ENCODE peak calls at places on chromosome 12, in eight cellular contexts. N is upper lobe of right lung; K is T47D; P is NCI-H187; W is AG09319; L is stimulated activated CD4-positive, alpha-beta T cell treated with anti-CD3 and anti-CD28 coated beads, TNF-alpha, amount 100 ng/mL, for 4 hours; Y is lung; R is neural progenitor cell. O is an unnamed sample.

GRCh38 chr12:100643246-100643645 is 69.8 kb downstream of the GAS2L3 start:
- DNase-seq in W (no peak), N (peak), P (peak), R (no peak), L (no peak), Y (peak), K (no peak), O (no peak)

GRCh38 chr12:31728289-31728916 is 418 bp downstream of the AMN1 start:
- DNase-seq in L (no peak), N (no peak), R (no peak), Y (no peak), P (peak), K (peak), W (no peak), O (no peak)

GRCh38 chr12:11085419-11085818 is 6.7 kb downstream of the TAS2R43 start:
- DNase-seq in K (no peak), N (no peak), W (no peak), L (no peak), Y (no peak), R (no peak), P (no peak), O (no peak)

GRCh38 chr12:62190921-62191746 is 69.1 kb upstream of the USP15 start:
- DNase-seq in P (no peak), K (no peak), R (peak), L (no peak), W (no peak), Y (no peak), N (peak), O (peak)

GRCh38 chr12:100795193-100796179 is 910 bp downstream of the ANO4 start:
- DNase-seq in L (no peak), P (no peak), Y (no peak), K (no peak), R (no peak), N (no peak), W (no peak), O (peak)

GRCh38 chr12:13959131-13959734 is 22.2 kb downstream of the GRIN2B start:
- DNase-seq in K (no peak), R (no peak), L (no peak), W (no peak), Y (no peak), P (no peak), N (no peak), O (peak)

GRCh38 chr12:120282229-120282628 is 9.5 kb downstream of the RNU4-2 start:
- DNase-seq in K (no peak), N (no peak), Y (no peak), R (no peak), L (no peak), W (no peak), P (no peak), O (peak)

GRCh38 chr12:42969357-42969756 is 379.8 kb upstream of the PRICKLE1 start:
- DNase-seq in R (no peak), W (no peak), N (no peak), K (no peak), P (no peak), L (no peak), Y (no peak), O (peak)

GRCh38 chr12:57477710-57478681 is 1.7 kb downstream of the ARHGAP9 start:
- DNase-seq in R (no peak), N (no peak), W (no peak), P (no peak), L (no peak), Y (no peak), K (no peak), O (no peak)

GRCh38 chr12:104083769-104084475 is 19.6 kb downstream of the HCFC2 start:
- DNase-seq in K (no peak), P (no peak), L (no peak), N (no peak), Y (no peak), W (no peak), R (no peak), O (no peak)

GRCh38 chr12:64682572-64683277 is 72.4 kb downstream of the RASSF3 start:
- DNase-seq in Y (no peak), W (no peak), K (no peak), N (no peak), R (peak), P (no peak), L (no peak), O (peak)

GRCh38 chr12:19243577-19243976 is 114.0 kb downstream of the PLEKHA5 start:
- DNase-seq in R (no peak), K (no peak), L (no peak), P (no peak), N (no peak), W (no peak), Y (no peak), O (no peak)

GRCh38 chr12:25585021-25585523 is 32.0 kb upstream of the LMNTD1 start:
- DNase-seq in R (no peak), L (no peak), K (no peak), Y (peak), N (no peak), P (no peak), W (peak), O (no peak)

GRCh38 chr12:31210104-31210503 is 115.8 kb downstream of the SINHCAF start:
- DNase-seq in R (no peak), K (no peak), P (no peak), N (no peak), L (no peak), Y (no peak), W (no peak), O (no peak)

GRCh38 chr12:46895726-46896125 is 69.9 kb upstream of the SLC38A4 start:
- DNase-seq in Y (no peak), P (no peak), W (no peak), K (no peak), N (no peak), R (no peak), L (no peak), O (no peak)

GRCh38 chr12:124867389-124867930 is 3.8 kb upstream of the SCARB1 start:
- DNase-seq in N (no peak), P (no peak), W (peak), L (no peak), R (no peak), Y (no peak), K (no peak), O (no peak)

GRCh38 chr12:113792450-113792849 is 173.7 kb downstream of the RBM19 start:
- DNase-seq in P (no peak), R (no peak), L (no peak), Y (no peak), K (no peak), W (no peak), N (no peak), O (no peak)